ENCODE peak calls at places on chromosomes 1 and 21, in six cellular contexts. G is left ventricle myocardium inferior, O is LNCaP clone FGC, J is adrenal gland, W is mammary epithelial cell, V is thyroid gland. D is an unnamed sample.

GRCh38 chr1:76763678-76764077 is 103.6 kb upstream of the ST6GALNAC5 start:
- DNase-seq in G (no peak), O (no peak), J (no peak), W (no peak), V (no peak), D (no peak)

GRCh38 chr1:114472408-114472807 is 38.6 kb downstream of the TRIM33 start:
- DNase-seq in G (no peak), O (no peak), J (no peak), W (no peak), V (no peak), D (no peak)

GRCh38 chr1:110035236-110035752 is 870 bp downstream of the STRIP1 start:
- DNase-seq in G (no peak), O (no peak), J (no peak), W (peak; percentile 56), V (no peak), D (no peak)

GRCh38 chr1:201021333-201022177 is 2.0 kb downstream of the KIF21B start:
- DNase-seq in G (no peak), O (no peak), J (no peak), W (no peak), V (no peak), D (no peak)

GRCh38 chr1:48859429-48859828 is 82.7 kb upstream of the BEND5 start:
- DNase-seq in G (no peak), O (no peak), J (no peak), W (peak; percentile 53), V (no peak), D (no peak)

GRCh38 chr1:3353901-3354300 is 100.6 kb upstream of the ARHGEF16 start:
- DNase-seq in G (no peak), O (no peak), J (no peak), W (no peak), V (no peak), D (no peak)

GRCh38 chr21:31484219-31484618 is 140.2 kb upstream of the TIAM1 start:
- DNase-seq in G (no peak), O (no peak), J (no peak), W (no peak), V (no peak), D (no peak)

GRCh38 chr1:180288232-180288818 is 58.3 kb downstream of the LHX4 start:
- DNase-seq in G (no peak), O (no peak), J (peak; percentile 22), W (no peak), V (peak; percentile 22), D (no peak)

GRCh38 chr21:17679002-17679600 is 66.4 kb upstream of the BTG3 start:
- DNase-seq in G (no peak), O (peak; percentile 63), J (peak; percentile 14), W (peak; percentile 43), V (no peak), D (peak; percentile 60)

GRCh38 chr1:22131875-22132486 is 10.9 kb downstream of the WNT4 start:
- DNase-seq in G (no peak), O (no peak), J (peak; percentile 56), W (peak; percentile 26), V (peak; percentile 66), D (no peak)

GRCh38 chr21:32422064-32422463 is 9.6 kb downstream of the EVA1C start:
- DNase-seq in G (no peak), O (no peak), J (no peak), W (no peak), V (no peak), D (no peak)

GRCh38 chr1:157113631-157114030 is 14.0 kb upstream of the ETV3L start:
- DNase-seq in G (no peak), O (no peak), J (no peak), W (no peak), V (no peak), D (no peak)

GRCh38 chr21:45456014-45456835 is 51.3 kb downstream of the COL18A1 start:
- DNase-seq in G (peak; percentile 36), O (no peak), J (no peak), W (no peak), V (no peak), D (no peak)
- H3K4me3 ChIP-seq in G (peak overlapping the region; percentile 62), O (no peak overlapping the region), J (no peak overlapping the region), W (no peak overlapping the region), V (no peak overlapping the region), D (no peak overlapping the region)

DNA sequence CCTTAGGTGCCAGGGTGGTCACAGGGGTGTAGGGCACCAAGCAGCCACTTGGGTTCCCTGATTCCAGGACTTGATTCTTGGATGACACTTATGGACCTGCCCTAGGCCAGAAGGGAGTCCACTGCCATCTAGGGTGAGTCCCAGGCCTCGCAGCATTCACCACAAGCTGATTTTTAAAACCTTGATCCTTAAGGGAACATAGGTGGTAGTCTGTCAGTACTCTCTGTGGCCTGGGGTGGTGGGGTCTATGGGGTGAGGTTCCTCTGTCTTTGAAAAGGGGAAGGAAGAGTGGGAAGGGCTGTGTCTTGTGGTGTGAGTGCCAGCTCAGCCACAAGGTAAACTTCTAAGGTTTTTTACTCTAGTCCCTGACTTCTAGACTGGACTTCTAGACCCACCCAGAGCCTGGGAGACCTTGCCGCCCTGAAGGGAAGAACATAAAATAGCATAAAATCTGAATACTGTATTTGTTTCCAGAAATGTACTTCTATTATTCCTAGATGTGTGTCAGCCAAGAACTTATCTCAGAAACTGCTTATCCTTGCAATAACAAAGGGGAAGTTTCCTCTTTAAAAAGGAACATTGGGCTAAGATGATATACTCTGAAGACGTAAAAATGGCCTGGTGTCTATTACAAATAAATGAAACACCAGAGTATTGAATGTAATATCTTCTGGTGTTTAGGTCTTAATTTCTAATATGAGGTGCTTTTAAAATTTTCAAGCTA is 757.3 kb downstream of the LTN1 start:
- DNase-seq in G (peak; percentile 22), O (no peak), J (peak; percentile 9), W (no peak), V (no peak), D (no peak)
- TF ChIP-seq CTCF in G (peak; percentile 38), O (no peak), J (no peak), W (no peak), V (no peak), D (no peak)

DNA sequence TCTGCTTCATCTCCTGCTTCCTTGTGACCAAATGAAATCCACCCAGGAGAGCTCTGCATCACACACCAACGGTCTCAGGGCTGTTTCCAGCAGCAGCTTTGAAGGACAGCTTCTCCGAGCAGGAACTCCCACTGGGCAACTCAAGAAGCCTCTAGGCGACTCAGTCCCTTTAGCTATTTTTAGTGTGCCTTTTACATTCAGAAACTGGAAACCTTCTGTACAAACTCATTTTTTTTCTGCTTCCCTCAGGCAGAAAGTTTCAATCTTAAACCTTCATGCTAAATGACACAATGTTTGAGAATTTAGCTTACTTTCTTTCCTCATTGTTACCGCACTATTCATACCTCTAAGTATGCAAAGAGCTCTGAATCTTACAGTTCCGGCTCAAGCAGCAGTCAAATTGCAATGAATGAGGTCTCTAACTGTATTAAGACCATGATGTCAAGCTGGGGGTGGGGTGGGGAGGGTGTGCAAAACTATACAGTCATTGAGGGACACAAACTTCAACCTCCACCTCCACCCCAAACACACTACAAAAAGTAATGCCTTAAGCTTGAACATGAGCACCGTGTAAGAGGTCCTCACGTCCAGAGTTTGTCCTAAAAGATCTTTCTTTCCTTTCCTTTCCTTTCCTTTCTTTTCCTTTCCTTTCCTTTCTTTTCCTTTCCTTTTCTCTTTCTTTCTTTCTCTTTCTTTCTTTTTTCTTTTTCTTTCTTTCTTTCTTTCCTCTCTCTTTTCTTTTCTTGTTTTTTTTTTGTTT is 16.4 kb upstream of the TARBP1 start:
- DNase-seq in G (no peak), O (no peak), J (no peak), W (peak; percentile 79), V (no peak), D (peak; percentile 68)
- H3K4me3 ChIP-seq in G (no peak overlapping the region), O (no peak overlapping the region), J (no peak overlapping the region), W (no peak overlapping the region), V (no peak overlapping the region), D (no peak overlapping the region)

GRCh38 chr1:233299450-233299849 is 3.9 kb upstream of the PCNX2 start:
- DNase-seq in G (no peak), O (no peak), J (no peak), W (no peak), V (no peak), D (no peak)

GRCh38 chr1:233300326-233300725 is 4.8 kb upstream of the PCNX2 start:
- DNase-seq in G (no peak), O (no peak), J (no peak), W (no peak), V (no peak), D (no peak)

DNA sequence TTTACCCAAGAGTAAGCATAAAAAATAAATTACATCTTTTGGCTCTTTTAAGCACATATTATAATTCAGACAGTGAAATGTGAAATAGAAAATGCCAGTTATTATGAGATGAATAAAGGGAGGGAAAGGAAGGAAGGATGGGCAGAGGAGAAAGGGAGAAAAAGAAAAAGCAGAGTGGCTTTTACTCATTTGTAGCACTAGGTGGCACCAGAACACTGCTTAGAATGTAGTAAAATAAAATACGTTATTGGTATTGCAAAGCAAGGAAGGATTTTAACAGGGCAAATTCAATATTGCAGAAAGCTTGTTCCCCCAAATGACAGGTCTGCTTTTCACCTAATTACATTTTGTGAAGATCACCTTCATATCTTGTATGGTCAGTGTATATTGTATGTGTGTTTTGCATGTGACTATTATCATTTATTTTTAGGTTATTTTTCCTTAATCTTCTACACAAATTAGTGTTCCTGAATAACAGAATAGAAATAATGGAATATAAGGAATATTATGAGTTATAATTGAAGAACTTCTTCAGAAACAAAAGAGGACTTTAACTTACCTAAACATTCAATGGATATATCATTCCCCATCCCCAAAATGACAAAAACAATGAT is 9.1 kb upstream of the PCNX2 start:
- DNase-seq in G (no peak), O (peak; percentile 14), J (no peak), W (peak; percentile 17), V (no peak), D (no peak)
- TF ChIP-seq CTCF in G (peak; percentile 77), O (peak; percentile 73), J (peak; percentile 88), W (peak; percentile 80), V (peak; percentile 57), D (peak; percentile 71)

GRCh38 chr1:101235241-101235695 is 1.6 kb upstream of the S1PR1 start:
- DNase-seq in G (no peak), O (no peak), J (no peak), W (no peak), V (no peak), D (no peak)
- H3K4me3 ChIP-seq in G (peak overlapping the region; percentile 83), O (no peak overlapping the region), J (peak overlapping the region; percentile 89), W (peak overlapping the region; percentile 87), V (no peak overlapping the region), D (peak overlapping the region; percentile 94)

DNA sequence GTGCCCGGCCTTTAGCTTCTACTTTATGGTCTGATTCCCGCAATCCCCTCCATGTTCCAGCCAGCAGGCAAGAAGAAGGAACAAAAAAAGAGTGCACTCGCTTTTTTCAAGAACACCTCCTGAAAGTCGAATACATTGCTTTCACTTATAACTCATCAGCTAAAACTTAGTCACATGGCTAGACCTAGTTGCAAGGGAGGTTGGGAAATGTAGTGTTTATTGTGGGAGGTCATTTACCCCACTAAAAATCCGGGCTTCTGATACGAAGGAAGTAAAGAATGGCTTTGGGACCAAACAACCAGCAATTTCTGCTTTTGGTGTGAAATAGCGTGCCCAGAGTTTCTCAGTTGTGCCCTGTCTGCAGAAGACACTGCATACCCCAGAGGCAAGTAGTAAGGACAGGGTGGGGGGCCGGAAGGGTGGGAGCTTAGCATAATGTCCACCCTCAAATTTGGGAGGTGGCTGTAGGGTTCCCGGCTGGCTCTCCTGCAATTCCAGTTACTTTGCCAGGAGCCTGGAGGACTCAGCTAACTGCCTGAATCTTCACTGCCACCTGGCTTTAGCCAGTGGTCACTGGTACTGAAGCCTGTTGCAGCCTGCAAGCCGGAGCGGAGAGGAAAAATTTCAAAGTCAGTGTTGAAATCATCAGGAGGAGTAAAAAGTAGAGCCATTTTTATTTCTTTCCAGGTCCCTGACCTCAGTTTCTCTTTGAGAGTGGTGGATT is 57.7 kb upstream of the F3 start:
- DNase-seq in G (no peak), O (no peak), J (peak; percentile 74), W (peak; percentile 57), V (peak; percentile 72), D (no peak)
- TF ChIP-seq CTCF in G (peak; percentile 68), O (peak; percentile 61), J (peak; percentile 62), W (peak; percentile 62), V (no peak), D (no peak)

GRCh38 chr1:235883261-235883927 is 16.7 kb upstream of the LYST start:
- DNase-seq in G (peak; percentile 83), O (peak; percentile 30), J (peak; percentile 94), W (peak; percentile 83), V (peak; percentile 87), D (no peak)
- H3K4me3 ChIP-seq in G (peak overlapping the region; percentile 34), O (no peak overlapping the region), J (peak overlapping the region; percentile 1), W (no peak overlapping the region), V (no peak overlapping the region), D (peak overlapping the region; percentile 4)

D was measured in GM12864.